ENCODE peak calls at places on chromosomes 13 and 19, in five cellular contexts. O, S, R, Q and K are unnamed samples.

GRCh38 chr19:55598034-55598433 is 1.3 kb downstream of the FIZ1 start:
- DNase-seq in O (no peak), Q (no peak), S (no peak), R (no peak), K (no peak)

GRCh38 chr19:17584132-17584531 is 28.7 kb downstream of the COLGALT1 start:
- DNase-seq in Q (no peak), S (no peak), O (no peak), R (no peak), K (no peak)

GRCh38 chr13:40875048-40875447 is 85.6 kb downstream of the SLC25A15 start:
- DNase-seq in R (no peak), O (no peak), Q (no peak), S (no peak), K (no peak)

GRCh38 chr13:23378009-23378632 is 55.4 kb downstream of the SACS start:
- DNase-seq in R (no peak), S (no peak), Q (no peak), O (no peak), K (peak; percentile 75)

GRCh38 chr19:30266687-30267086 is 105.5 kb upstream of the ZNF536 start:
- DNase-seq in Q (no peak), S (no peak), O (no peak), R (no peak), K (no peak)

GRCh38 chr19:48390188-48391099 is 907 bp downstream of the KDELR1 start:
- DNase-seq in S (no peak), O (peak; percentile 42), Q (peak; percentile 77), R (no peak), K (peak; percentile 83)

GRCh38 chr13:109672545-109672944 is 113.8 kb downstream of the IRS2 start:
- DNase-seq in S (no peak), Q (no peak), O (no peak), R (no peak), K (no peak)

GRCh38 chr13:49214917-49215376 is 5.2 kb upstream of the MLNR start:
- DNase-seq in O (no peak), S (no peak), R (no peak), Q (peak; percentile 66), K (no peak)

GRCh38 chr13:72194531-72194930 is 327.5 kb upstream of the DACH1 start:
- DNase-seq in Q (peak; percentile 63), O (no peak), S (no peak), R (no peak), K (no peak)

GRCh38 chr13:67437246-67437645 is 207.1 kb upstream of the PCDH9 start:
- DNase-seq in R (no peak), O (no peak), S (no peak), Q (no peak), K (no peak)

GRCh38 chr19:3039641-3040077 is 10.6 kb upstream of the TLE2 start:
- DNase-seq in Q (no peak), O (no peak), S (no peak), R (no peak), K (no peak)

GRCh38 chr19:46614114-46614701 is 10.7 kb downstream of the PTGIR start:
- DNase-seq in Q (peak; percentile 80), O (peak; percentile 69), R (no peak), S (peak; percentile 40), K (no peak)

GRCh38 chr13:22717036-22717435 is 463.7 kb upstream of the SGCG start:
- DNase-seq in Q (no peak), R (no peak), O (no peak), S (no peak), K (no peak)

GRCh38 chr13:46593403-46593802 is 40.4 kb downstream of the LRCH1 start:
- DNase-seq in R (no peak), Q (no peak), S (no peak), O (no peak), K (no peak)

GRCh38 chr13:25775986-25776385 is 275.8 kb downstream of the SHISA2 start:
- DNase-seq in Q (no peak), S (no peak), O (no peak), R (no peak), K (no peak)

GRCh38 chr13:79481685-79482052 is 714 bp downstream of the NDFIP2 start:
- DNase-seq in O (peak; percentile 28), S (no peak), Q (no peak), R (no peak), K (no peak)

GRCh38 chr19:29054886-29055675 is 157.9 kb downstream of the UQCRFS1 start:
- DNase-seq in S (no peak), O (no peak), R (peak; percentile 64), Q (no peak), K (peak; percentile 56)

GRCh38 chr19:47433121-47433520 is 13.8 kb upstream of the MEIS3 start:
- DNase-seq in R (no peak), Q (no peak), S (no peak), O (no peak), K (no peak)

GRCh38 chr13:59710995-59711701 is 452.6 kb downstream of the DIAPH3 start:
- DNase-seq in O (peak; percentile 17), S (no peak), Q (no peak), R (no peak), K (no peak)

GRCh38 chr19:10368101-10368803 is 12.1 kb downstream of the TYK2 start:
- DNase-seq in S (no peak), R (no peak), Q (no peak), O (no peak), K (no peak)

GRCh38 chr13:46278474-46278873 is 66.7 kb downstream of the LRRC63 start:
- DNase-seq in Q (no peak), R (no peak), O (no peak), S (no peak), K (no peak)